ENCODE peak calls at places on chromosomes 3 and 15, in six cellular contexts. One of them, this sample, is unnamed.

GRCh38 chr15:53384417-53384816 is 375.0 kb downstream of the WDR72 start:
- DNase-seq in stomach: peak; percentile 29
- DNase-seq in D341Med: peak; percentile 48
- DNase-seq in AML-193: no peak
- DNase-seq in HFFc6: no peak
- DNase-seq in GM12865: no peak
- DNase-seq in this sample: no peak

GRCh38 chr3:174355505-174355904 is 503.6 kb upstream of the NAALADL2 start:
- DNase-seq in stomach: no peak
- DNase-seq in GM12865: peak; percentile 16
- DNase-seq in AML-193: peak; percentile 50
- DNase-seq in HFFc6: peak; percentile 36
- DNase-seq in D341Med: no peak
- DNase-seq in this sample: no peak

GRCh38 chr15:52680041-52680391 is 828 bp upstream of the ATOSA start:
- DNase-seq in stomach: no peak
- DNase-seq in AML-193: no peak
- DNase-seq in HFFc6: peak; percentile 53
- DNase-seq in D341Med: no peak
- DNase-seq in GM12865: peak; percentile 9
- DNase-seq in this sample: no peak

GRCh38 chr3:72580910-72581309 is 267.3 kb downstream of the SHQ1 start:
- DNase-seq in GM12865: no peak
- DNase-seq in stomach: no peak
- DNase-seq in AML-193: no peak
- DNase-seq in HFFc6: no peak
- DNase-seq in D341Med: no peak
- DNase-seq in this sample: no peak

GRCh38 chr3:66376568-66376967 is 124.3 kb downstream of the LRIG1 start:
- DNase-seq in D341Med: no peak
- DNase-seq in HFFc6: peak; percentile 64
- DNase-seq in AML-193: no peak
- DNase-seq in GM12865: no peak
- DNase-seq in stomach: no peak
- DNase-seq in this sample: no peak

GRCh38 chr15:30984542-30984941 is 6.9 kb downstream of the MTMR10 start:
- DNase-seq in stomach: no peak
- DNase-seq in HFFc6: no peak
- DNase-seq in D341Med: peak; percentile 68
- DNase-seq in GM12865: no peak
- DNase-seq in AML-193: no peak
- DNase-seq in this sample: no peak

GRCh38 chr3:299590-300301 is 103.2 kb downstream of the CHL1 start:
- DNase-seq in GM12865: no peak
- DNase-seq in AML-193: no peak
- DNase-seq in HFFc6: no peak
- DNase-seq in D341Med: no peak
- DNase-seq in stomach: no peak
- DNase-seq in this sample: no peak

GRCh38 chr15:90650117-90650955 is 66.8 kb upstream of the BLM start:
- DNase-seq in stomach: no peak
- DNase-seq in D341Med: no peak
- DNase-seq in HFFc6: peak; percentile 15
- DNase-seq in AML-193: peak; percentile 71
- DNase-seq in GM12865: no peak
- DNase-seq in this sample: no peak

GRCh38 chr3:18667552-18667951 is 242.4 kb upstream of the SATB1 start:
- DNase-seq in AML-193: no peak
- DNase-seq in D341Med: no peak
- DNase-seq in stomach: no peak
- DNase-seq in HFFc6: no peak
- DNase-seq in GM12865: no peak
- DNase-seq in this sample: no peak

GRCh38 chr15:83659011-83659811 is 5.3 kb downstream of the ADAMTSL3 start:
- DNase-seq in HFFc6: no peak
- DNase-seq in GM12865: no peak
- DNase-seq in AML-193: no peak
- DNase-seq in D341Med: no peak
- DNase-seq in stomach: no peak
- DNase-seq in this sample: no peak

GRCh38 chr15:66795851-66796250 is 93.8 kb downstream of the SMAD6 start:
- DNase-seq in stomach: no peak
- DNase-seq in GM12865: no peak
- DNase-seq in HFFc6: no peak
- DNase-seq in AML-193: no peak
- DNase-seq in D341Med: no peak
- DNase-seq in this sample: peak; percentile 44

GRCh38 chr3:111359261-111360030 is 182.6 kb upstream of the CD96 start:
- DNase-seq in AML-193: no peak
- DNase-seq in stomach: no peak
- DNase-seq in D341Med: no peak
- DNase-seq in GM12865: no peak
- DNase-seq in HFFc6: no peak
- DNase-seq in this sample: no peak

GRCh38 chr15:76999996-77000395 is 5.1 kb downstream of the PSTPIP1 start:
- DNase-seq in stomach: no peak
- DNase-seq in HFFc6: no peak
- DNase-seq in AML-193: no peak
- DNase-seq in D341Med: no peak
- DNase-seq in GM12865: no peak
- DNase-seq in this sample: peak; percentile 27

GRCh38 chr3:15637131-15637951 is 35.8 kb downstream of the BTD start:
- DNase-seq in GM12865: peak; percentile 71
- DNase-seq in stomach: no peak
- DNase-seq in D341Med: no peak
- DNase-seq in HFFc6: no peak
- DNase-seq in AML-193: no peak
- DNase-seq in this sample: no peak

GRCh38 chr3:171317133-171317532 is 143.1 kb downstream of the TNIK start:
- DNase-seq in stomach: no peak
- DNase-seq in D341Med: no peak
- DNase-seq in HFFc6: no peak
- DNase-seq in GM12865: no peak
- DNase-seq in AML-193: no peak
- DNase-seq in this sample: peak; percentile 48

GRCh38 chr3:20990896-20991295 is 760.1 kb downstream of the ZNF385D start:
- DNase-seq in stomach: no peak
- DNase-seq in GM12865: no peak
- DNase-seq in AML-193: no peak
- DNase-seq in HFFc6: no peak
- DNase-seq in D341Med: no peak
- DNase-seq in this sample: no peak

GRCh38 chr15:34049096-34049495 is 10.1 kb upstream of the AVEN start:
- DNase-seq in GM12865: no peak
- DNase-seq in D341Med: no peak
- DNase-seq in stomach: no peak
- DNase-seq in AML-193: no peak
- DNase-seq in HFFc6: peak; percentile 78
- DNase-seq in this sample: no peak

GRCh38 chr3:87710511-87710910 is 348.3 kb downstream of the CGGBP1 start:
- DNase-seq in AML-193: no peak
- DNase-seq in HFFc6: no peak
- DNase-seq in GM12865: no peak
- DNase-seq in stomach: no peak
- DNase-seq in D341Med: no peak
- DNase-seq in this sample: no peak